ENCODE peak calls at places on chromosomes 5 and 9, in eight cellular contexts. V is right lobe of liver, E is IMR-90, O is adrenal gland, A is body of pancreas, H is H1, T is uterus, D is Peyer's patch. G is an unnamed sample. For H3K27me3, the result is how much of the 10 kb centered on the place peaks cover.

GRCh38 chr9:89247431-89248370 is 63.3 kb upstream of the CKS2 start:
- DNase-seq in H (no peak), O (no peak), A (no peak), V (no peak), D (no peak), T (no peak), E (peak), G (no peak)

GRCh38 chr9:71937070-71937625 is 25.7 kb downstream of the C9orf85 start:
- DNase-seq in H (no peak), E (no peak), T (no peak), V (no peak), O (no peak), A (no peak), D (no peak), G (no peak)

GRCh38 chr5:85278193-85278592 is 893.5 kb upstream of the EDIL3 start:
- DNase-seq in A (no peak), H (no peak), E (no peak), D (no peak), V (no peak), O (no peak), T (no peak), G (no peak)

GRCh38 chr5:40619406-40619805 is 60.3 kb upstream of the PTGER4 start:
- DNase-seq in H (no peak), A (no peak), V (no peak), E (no peak), D (no peak), O (no peak), T (no peak), G (no peak)

GRCh38 chr5:43309122-43309521 is 4.1 kb downstream of the HMGCS1 start:
- DNase-seq in V (no peak), O (no peak), T (no peak), D (no peak), E (no peak), H (no peak), A (no peak), G (no peak)

GRCh38 chr5:9188131-9188530 is 357.7 kb downstream of the SEMA5A start:
- DNase-seq in O (no peak), E (peak), D (no peak), A (no peak), H (no peak), T (no peak), V (no peak), G (no peak)

GRCh38 chr9:124752967-124753366 is 18.1 kb downstream of the NR6A1 start:
- DNase-seq in E (peak), D (no peak), A (no peak), O (no peak), H (no peak), V (no peak), T (no peak), G (no peak)

GRCh38 chr5:10585120-10585915 is 21.4 kb downstream of the ANKRD33B start:
- DNase-seq in O (no peak), T (no peak), E (no peak), H (peak), V (no peak), D (no peak), A (no peak), G (no peak)

GRCh38 chr9:99389087-99390033 is 167.3 kb downstream of the SEC61B start:
- DNase-seq in H (no peak), V (no peak), E (peak), T (no peak), D (no peak), A (no peak), O (no peak), G (no peak)

GRCh38 chr5:43973318-43973717 is 370.3 kb downstream of the NNT start:
- DNase-seq in A (peak), H (no peak), T (no peak), O (no peak), E (peak), V (no peak), D (no peak), G (no peak)

GRCh38 chr5:173764321-173765029 is 123.7 kb upstream of the CPEB4 start:
- DNase-seq in H (no peak), V (peak), O (peak), E (peak), T (peak), A (peak), D (peak), G (peak)

GRCh38 chr9:121383715-121384114 is 13.7 kb upstream of the STOM start:
- DNase-seq in T (no peak), E (no peak), H (no peak), D (no peak), V (no peak), O (no peak), A (no peak), G (no peak)

GRCh38 chr9:108473209-108474112 is 382.3 kb downstream of the ACTL7B start:
- DNase-seq in V (no peak), E (peak), D (no peak), A (no peak), T (peak), O (no peak), H (no peak), G (no peak)

GRCh38 chr5:120367896-120368634 is 96.0 kb upstream of the PRR16 start:
- DNase-seq in O (no peak), H (no peak), E (no peak), A (no peak), V (no peak), T (no peak), D (no peak), G (no peak)

GRCh38 chr5:142913728-142914338 is 143.7 kb downstream of the ARHGAP26 start:
- DNase-seq in D (no peak), O (no peak), E (no peak), A (no peak), H (no peak), V (no peak), T (no peak), G (no peak)

GRCh38 chr9:72217306-72217842 is 68.1 kb downstream of the GDA start:
- DNase-seq in A (no peak), E (no peak), T (no peak), V (no peak), D (no peak), H (no peak), O (no peak), G (no peak)

GRCh38 chr5:39501403-39501802 is 76.6 kb upstream of the DAB2 start:
- DNase-seq in D (no peak), O (no peak), H (no peak), A (peak), T (peak), V (no peak), E (peak), G (peak)

GRCh38 chr5:83583859-83584258 is 112.3 kb downstream of the VCAN start:
- DNase-seq in H (no peak), E (peak), V (no peak), O (no peak), T (no peak), A (no peak), D (no peak), G (no peak)

GRCh38 chr5:72205431-72206009 is 98.2 kb downstream of the MAP1B start:
- DNase-seq in V (no peak), O (no peak), T (no peak), A (no peak), E (peak), H (no peak), D (no peak), G (no peak)

GRCh38 chr9:7293091-7293490 is 506.5 kb downstream of the DMAC1 start:
- DNase-seq in E (no peak), D (no peak), V (no peak), H (no peak), O (no peak), A (no peak), T (no peak), G (no peak)

GRCh38 chr5:139637438-139638089 is 10.6 kb upstream of the CXXC5 start:
- DNase-seq in A (peak), D (peak), V (peak), O (peak), E (peak), T (peak), H (peak), G (peak)

GRCh38 chr5:157740211-157740610 is 3.3 kb upstream of the LSM11 start:
- DNase-seq in H (peak), D (no peak), A (no peak), E (no peak), T (no peak), O (no peak), V (no peak), G (no peak)

GRCh38 chr5:93452255-93452654 is 128.8 kb downstream of the NR2F1-AS1 start:
- DNase-seq in V (no peak), A (no peak), D (no peak), O (no peak), E (no peak), T (no peak), H (no peak), G (no peak)

GRCh38 chr9:21761309-21761901 is 41.0 kb upstream of the MTAP start:
- DNase-seq in E (no peak), V (no peak), H (no peak), O (no peak), A (no peak), D (no peak), T (no peak), G (no peak)

GRCh38 chr9:128945798-128946501 is 1.5 kb downstream of the DOLK start:
- DNase-seq in D (no peak), V (no peak), O (no peak), H (no peak), E (no peak), A (no peak), T (no peak), G (no peak)
- H3K4me3 ChIP-seq in D (no peak), V (no peak), O (no peak), H (no peak), E (no peak), A (no peak), T (peak), G (no peak)

GRCh38 chr9:133275105-133276000 is at the start of gene ABO:
- DNase-seq in A (peak), E (no peak), V (no peak), D (peak), O (peak), T (no peak), H (peak), G (peak)
- TF ChIP-seq POLR2A in A (no peak), E (no peak), V (no peak), D (peak), O (peak), T (no peak), H (no peak), G (peak)

DNA sequence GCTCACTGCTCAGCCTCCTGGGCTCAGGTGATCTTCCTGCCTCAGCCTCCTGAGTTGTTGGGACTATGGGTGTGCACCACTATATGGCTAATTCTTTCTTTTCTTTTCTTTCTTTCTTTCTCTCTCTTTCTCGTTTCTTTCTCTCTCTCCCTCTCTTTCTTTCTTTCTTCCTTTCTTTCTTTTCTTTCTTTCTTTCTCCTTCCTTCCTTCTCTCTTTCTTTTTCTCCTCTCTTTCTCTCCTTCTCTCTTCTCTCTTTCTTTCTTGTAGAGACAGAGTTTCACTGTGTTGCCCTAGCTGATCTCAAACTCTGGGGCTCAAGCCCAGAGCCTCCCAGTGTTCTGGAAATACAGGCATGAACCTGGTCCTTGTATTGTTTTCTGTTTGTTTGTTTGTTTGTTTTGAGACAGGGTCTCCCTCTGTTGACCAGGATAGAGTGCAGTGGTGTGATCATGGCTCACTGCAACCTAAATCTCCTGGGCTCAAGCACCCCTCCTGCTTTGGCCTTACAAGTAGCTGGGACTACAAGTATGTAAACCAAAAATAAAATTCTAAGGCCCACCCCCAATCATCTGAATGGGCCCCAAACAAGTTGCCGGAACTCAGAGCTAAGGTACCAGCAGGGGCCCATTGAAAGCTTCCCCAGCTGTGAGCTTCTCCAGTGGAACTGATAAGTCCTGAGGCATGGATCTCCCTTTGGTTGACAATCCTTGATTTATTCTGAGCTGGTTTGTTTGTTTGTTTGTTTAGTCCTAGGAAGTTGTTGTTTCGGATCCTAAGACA is 11.9 kb upstream of the BTF3 start:
- DNase-seq in T (no peak), H (peak), D (no peak), E (no peak), O (no peak), V (no peak), A (no peak), G (no peak)
- H3K27me3 ChIP-seq in T (under half), H (under half), D (under half), E (under half), O (under half), V (under half), A (under half), G (under half)

GRCh38 chr5:112706446-112707016 is 31.2 kb upstream of the APC start:
- DNase-seq in A (no peak), O (no peak), H (no peak), T (no peak), E (no peak), V (no peak), D (no peak), G (no peak)
- H3K4me3 ChIP-seq in A (no peak), O (peak), H (no peak), T (peak), E (no peak), V (peak), D (peak), G (peak)

DNA sequence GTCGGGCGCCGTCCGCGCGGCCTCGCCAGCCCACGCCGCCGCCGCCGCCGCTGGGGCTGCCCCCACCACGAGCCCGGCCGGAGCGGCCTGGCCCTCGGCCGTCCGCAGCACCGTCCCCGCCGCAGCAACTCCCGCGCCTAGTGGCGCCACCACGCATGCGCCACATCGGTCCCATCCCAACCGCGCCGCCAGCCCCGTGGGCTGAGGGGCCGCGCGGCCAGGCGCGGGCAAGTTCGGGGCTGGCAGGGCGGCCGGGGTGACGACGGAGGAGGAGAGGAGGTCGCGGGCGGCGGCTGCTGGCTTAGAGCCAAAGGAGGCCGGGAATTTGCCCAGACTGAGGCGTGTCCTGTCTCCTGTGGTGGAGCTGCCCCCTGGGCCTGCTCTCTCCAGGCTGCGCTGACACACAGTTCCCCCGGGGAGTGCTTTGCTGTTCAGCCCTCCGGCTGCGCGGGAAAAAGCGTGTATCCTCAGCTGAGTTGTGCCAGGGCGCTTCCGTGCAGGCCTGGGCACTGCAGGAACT is at the start of gene TUSC1:
- DNase-seq in O (peak), V (peak), E (peak), H (peak), A (peak), T (peak), D (peak), G (peak)
- TF ChIP-seq POLR2A in O (peak), V (peak), E (no peak), H (no peak), A (peak), T (peak), D (no peak), G (peak)

GRCh38 chr9:136972743-136973142 is 4.6 kb upstream of the PTGDS start:
- DNase-seq in O (no peak), V (no peak), D (no peak), A (no peak), T (no peak), E (no peak), H (no peak), G (no peak)
- H3K27me3 ChIP-seq in O (under half), V (under half), D (under half), A (under half), T (under half), E (under half), H (under half), G (under half)

DNA sequence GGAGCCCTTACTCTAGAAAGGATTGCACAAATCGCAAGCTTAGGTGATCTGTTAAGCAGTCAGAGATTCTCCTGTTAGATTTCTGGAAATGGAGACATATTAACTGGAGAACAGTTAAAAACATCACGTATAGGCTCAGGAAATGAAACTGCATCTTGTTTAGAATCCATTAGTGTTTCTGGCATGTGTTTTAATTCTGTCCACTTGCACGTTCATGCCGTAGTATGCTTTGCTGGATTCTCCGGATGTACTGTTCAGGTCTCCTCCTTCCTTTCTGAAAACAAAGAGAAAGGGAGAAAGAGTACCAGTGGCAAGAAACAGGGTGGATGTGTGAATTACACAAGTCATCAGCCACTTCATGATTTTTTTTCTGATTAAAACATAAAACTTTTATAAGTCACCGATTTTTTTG is 2.5 kb upstream of the RGMB start:
- DNase-seq in E (peak), V (no peak), O (no peak), T (no peak), H (no peak), A (no peak), D (no peak), G (no peak)
- H3K4me3 ChIP-seq in E (peak), V (peak), O (peak), T (peak), H (peak), A (peak), D (peak), G (peak)